ENCODE peak calls at places on chromosome 17, in four cellular contexts. One of them, this sample, is unnamed.

GRCh38 chr17:18043491-18043890 is 4.3 kb downstream of the GID4 start:
- DNase-seq in SK-N-SH: no peak
- DNase-seq in GM12878: no peak
- DNase-seq in K562: no peak
- DNase-seq in this sample: no peak

GRCh38 chr17:28973414-28973813 is 22.1 kb upstream of the PHF12 start:
- DNase-seq in GM12878: no peak
- DNase-seq in K562: no peak
- DNase-seq in SK-N-SH: peak; percentile 86
- DNase-seq in this sample: no peak

GRCh38 chr17:72850410-72850809 is 242.1 kb downstream of the SLC39A11 start:
- DNase-seq in SK-N-SH: no peak
- DNase-seq in K562: no peak
- DNase-seq in GM12878: no peak
- DNase-seq in this sample: no peak

GRCh38 chr17:6365187-6365943 is 69.6 kb downstream of the AIPL1 start:
- DNase-seq in SK-N-SH: no peak
- DNase-seq in GM12878: no peak
- DNase-seq in K562: no peak
- DNase-seq in this sample: peak; percentile 75

GRCh38 chr17:50719924-50720805 is 762 bp downstream of the LUC7L3 start:
- DNase-seq in K562: no peak
- DNase-seq in GM12878: no peak
- DNase-seq in SK-N-SH: no peak
- DNase-seq in this sample: no peak

GRCh38 chr17:44899074-44899782 is at the start of gene EFTUD2:
- DNase-seq in GM12878: peak; percentile 71
- DNase-seq in SK-N-SH: peak; percentile 96
- DNase-seq in K562: peak; percentile 96
- DNase-seq in this sample: peak; percentile 94

GRCh38 chr17:35531170-35531569 is 6.3 kb downstream of the SLFN12L start:
- DNase-seq in SK-N-SH: no peak
- DNase-seq in GM12878: no peak
- DNase-seq in K562: no peak
- DNase-seq in this sample: no peak

GRCh38 chr17:58402679-58403078 is 14.7 kb downstream of the RNF43 start:
- DNase-seq in SK-N-SH: no peak
- DNase-seq in GM12878: no peak
- DNase-seq in K562: no peak
- DNase-seq in this sample: no peak

GRCh38 chr17:59221159-59221847 is 992 bp downstream of the GDPD1 start:
- DNase-seq in SK-N-SH: peak; percentile 80
- DNase-seq in GM12878: no peak
- DNase-seq in K562: peak; percentile 47
- DNase-seq in this sample: no peak

GRCh38 chr17:73645050-73645871 is 1.0 kb upstream of the SDK2 start:
- DNase-seq in GM12878: no peak
- DNase-seq in SK-N-SH: peak; percentile 90
- DNase-seq in K562: no peak
- DNase-seq in this sample: peak; percentile 59

GRCh38 chr17:8563981-8564602 is 66.4 kb downstream of the MYH10 start:
- DNase-seq in GM12878: no peak
- DNase-seq in K562: no peak
- DNase-seq in SK-N-SH: no peak
- DNase-seq in this sample: no peak

GRCh38 chr17:72837335-72837734 is 255.2 kb downstream of the SLC39A11 start:
- DNase-seq in GM12878: no peak
- DNase-seq in K562: no peak
- DNase-seq in SK-N-SH: no peak
- DNase-seq in this sample: no peak

GRCh38 chr17:35788504-35788998 is 6.9 kb downstream of the MMP28 start:
- DNase-seq in K562: no peak
- DNase-seq in SK-N-SH: peak; percentile 44
- DNase-seq in GM12878: no peak
- DNase-seq in this sample: peak; percentile 91

GRCh38 chr17:31533546-31534155 is 142.2 kb downstream of the RAB11FIP4 start:
- DNase-seq in GM12878: no peak
- DNase-seq in K562: peak; percentile 64
- DNase-seq in SK-N-SH: peak; percentile 81
- DNase-seq in this sample: peak; percentile 45

GRCh38 chr17:7839199-7839889 is 5.3 kb downstream of the KDM6B start:
- DNase-seq in GM12878: no peak
- DNase-seq in SK-N-SH: no peak
- DNase-seq in K562: no peak
- DNase-seq in this sample: no peak

GRCh38 chr17:67042104-67042899 is 2.1 kb upstream of the CACNG1 start:
- DNase-seq in K562: no peak
- DNase-seq in SK-N-SH: peak; percentile 41
- DNase-seq in GM12878: no peak
- DNase-seq in this sample: no peak

GRCh38 chr17:44546711-44547606 is 10.3 kb upstream of the FZD2 start:
- DNase-seq in GM12878: no peak
- DNase-seq in SK-N-SH: no peak
- DNase-seq in K562: peak; percentile 60
- DNase-seq in this sample: no peak

GRCh38 chr17:78831688-78832540 is 8.7 kb downstream of the USP36 start:
- DNase-seq in SK-N-SH: no peak
- DNase-seq in GM12878: no peak
- DNase-seq in K562: no peak
- DNase-seq in this sample: no peak

GRCh38 chr17:28701987-28702751 is 9.5 kb downstream of the PROCA1 start:
- DNase-seq in GM12878: no peak
- DNase-seq in K562: no peak
- DNase-seq in SK-N-SH: no peak
- DNase-seq in this sample: no peak

DNA sequence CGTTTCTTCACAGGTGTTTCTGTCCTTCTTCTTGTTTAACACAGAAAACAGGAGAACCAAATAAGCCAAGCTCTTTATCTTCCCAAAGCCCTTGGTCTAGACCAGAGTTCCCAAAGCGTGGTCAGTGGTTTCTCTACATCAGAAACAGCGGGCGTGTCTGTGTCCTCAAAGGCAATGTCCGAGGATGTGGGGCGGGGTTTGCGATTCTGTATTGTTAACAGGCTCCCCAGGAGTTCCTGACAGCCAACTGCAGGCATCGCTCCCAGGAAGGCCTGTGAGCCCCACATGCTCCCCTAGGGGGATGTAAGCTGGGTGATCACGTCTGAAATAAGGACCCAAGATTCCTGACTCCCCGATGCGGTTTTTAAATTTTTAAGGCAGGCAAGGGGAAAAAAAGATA is 28.4 kb upstream of the SLC25A19 start:
- DNase-seq in K562: peak; percentile 52
- DNase-seq in GM12878: no peak
- DNase-seq in SK-N-SH: no peak
- DNase-seq in this sample: no peak
- TF ChIP-seq SMC3 in K562: no peak
- TF ChIP-seq SMC3 in GM12878: no peak
- TF ChIP-seq SMC3 in SK-N-SH: no peak
- TF ChIP-seq SMC3 in this sample: no peak

DNA sequence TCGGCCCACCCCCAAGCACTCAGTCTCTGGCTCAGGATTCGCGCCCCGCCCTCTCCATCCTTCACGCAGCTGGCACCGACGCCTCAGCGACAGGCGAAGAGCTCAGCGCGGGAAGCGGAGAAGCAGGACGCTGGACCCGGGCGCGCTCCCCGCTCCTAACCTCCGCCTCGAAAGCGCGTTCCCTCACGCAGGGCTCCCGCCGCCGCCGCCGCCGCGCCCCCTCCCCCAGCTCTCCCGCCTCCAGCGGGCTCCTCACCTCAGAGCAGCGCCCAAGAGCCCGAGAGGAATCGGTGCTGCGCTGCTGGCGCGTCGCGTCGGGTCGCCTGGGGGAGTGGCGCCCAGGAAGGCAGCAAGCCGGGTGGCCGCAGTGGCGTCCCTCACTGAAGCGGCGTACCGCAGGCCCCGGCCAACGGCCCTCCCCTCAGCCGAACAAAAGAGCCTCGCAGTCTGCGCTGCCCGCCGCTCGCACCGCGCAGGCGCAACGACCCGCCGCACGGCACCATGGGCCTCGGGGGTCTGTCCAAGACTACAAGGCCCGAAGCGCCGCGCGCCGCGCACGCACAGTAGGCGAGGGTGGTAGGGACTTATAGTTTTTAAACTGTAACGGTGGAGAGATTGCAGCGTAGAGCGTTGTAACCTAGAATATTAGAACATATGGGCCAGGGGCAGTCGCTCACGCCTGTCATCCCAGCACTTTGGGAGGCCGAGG is at the start of gene CBX1:
- DNase-seq in SK-N-SH: peak; percentile 98
- DNase-seq in K562: peak; percentile 91
- DNase-seq in GM12878: peak; percentile 89
- DNase-seq in this sample: peak; percentile 92
- TF ChIP-seq EP300 in SK-N-SH: no peak
- TF ChIP-seq EP300 in K562: no peak
- TF ChIP-seq EP300 in GM12878: no peak
- TF ChIP-seq EP300 in this sample: no peak

DNA sequence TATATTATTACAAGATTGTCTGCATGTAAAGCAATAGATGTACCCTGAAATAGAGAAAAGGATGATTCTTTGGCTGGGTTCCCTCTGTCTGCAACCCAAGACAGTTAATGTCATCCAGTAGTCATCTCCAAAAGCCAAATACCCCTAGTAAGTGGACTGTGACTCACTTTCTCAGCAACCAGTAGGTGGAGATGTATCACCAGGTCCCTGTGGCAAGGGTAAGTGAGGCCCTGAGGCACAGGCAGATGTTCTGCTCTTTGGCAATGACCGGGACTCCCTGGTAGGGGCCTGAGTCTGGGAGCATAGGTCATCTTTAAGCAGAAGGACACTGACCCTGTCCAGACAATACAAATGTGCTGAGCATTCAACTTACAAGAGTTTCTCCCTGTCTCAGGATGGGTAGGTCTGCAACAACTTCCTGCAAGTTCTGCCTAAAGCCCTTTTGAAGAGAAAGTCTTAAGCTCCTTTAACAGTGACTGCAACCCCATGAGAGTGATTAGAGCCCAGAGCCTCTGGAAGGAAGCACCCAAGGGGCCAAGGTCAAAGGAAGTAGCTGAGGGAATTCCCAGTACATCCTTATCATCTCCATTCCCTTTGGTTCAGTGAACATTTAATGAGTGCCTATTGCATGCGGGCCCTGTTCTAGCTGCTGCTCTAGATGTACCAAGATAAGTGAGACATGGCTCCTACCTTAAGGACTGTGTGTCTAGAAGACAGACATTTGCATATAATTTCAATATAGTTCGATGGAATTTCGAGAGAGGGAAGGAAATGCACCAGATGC is 31.9 kb downstream of the PMP22 start:
- DNase-seq in SK-N-SH: peak; percentile 27
- DNase-seq in GM12878: no peak
- DNase-seq in K562: peak; percentile 57
- DNase-seq in this sample: peak; percentile 59
- TF ChIP-seq SMC3 in SK-N-SH: no peak
- TF ChIP-seq SMC3 in GM12878: no peak
- TF ChIP-seq SMC3 in K562: no peak
- TF ChIP-seq SMC3 in this sample: peak; percentile 32

DNA sequence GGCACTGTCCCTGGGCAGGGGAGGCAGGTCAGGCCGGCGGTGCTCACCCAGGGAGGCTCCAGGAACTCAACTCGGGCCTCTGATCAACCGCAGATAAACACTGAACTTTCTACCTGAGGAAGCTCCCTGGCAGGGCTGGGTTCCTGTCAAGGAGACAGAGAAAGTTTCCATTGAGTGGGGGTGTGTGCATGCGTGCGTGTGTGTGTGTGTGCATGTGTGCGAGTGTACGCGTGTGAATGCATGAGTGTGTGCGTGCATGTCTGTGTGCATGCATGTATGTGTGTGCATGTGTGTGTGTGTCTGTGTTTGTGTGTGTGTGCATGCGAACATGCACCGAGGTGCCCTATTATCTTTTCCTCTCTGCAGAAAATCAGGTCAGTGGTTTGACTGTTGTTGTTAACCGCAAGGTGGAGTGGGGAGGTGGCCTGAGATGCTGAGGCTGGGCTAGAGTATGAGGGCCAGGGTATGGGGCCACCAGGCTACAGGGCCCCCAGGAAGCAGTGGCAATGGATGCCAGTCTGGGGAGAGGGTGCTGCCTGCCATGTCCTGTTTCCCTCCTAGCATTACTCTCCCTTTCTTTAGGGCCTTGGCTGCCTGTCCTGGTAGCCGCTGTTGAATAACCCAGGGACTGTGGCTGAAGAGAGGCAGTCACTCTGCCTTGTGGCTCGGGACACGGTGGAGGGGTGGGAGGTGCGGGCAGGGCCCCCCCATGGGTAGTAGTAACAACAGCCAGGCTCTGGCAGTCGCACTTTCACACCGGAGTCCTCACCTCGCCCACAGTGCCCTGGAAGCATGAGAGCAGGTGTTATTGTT is 24.0 kb downstream of the CCR7 start:
- DNase-seq in K562: no peak
- DNase-seq in SK-N-SH: no peak
- DNase-seq in GM12878: no peak
- DNase-seq in this sample: no peak
- TF ChIP-seq EP300 in K562: no peak
- TF ChIP-seq EP300 in SK-N-SH: no peak
- TF ChIP-seq EP300 in GM12878: no peak
- TF ChIP-seq EP300 in this sample: no peak

This sample was measured in A549.